ENCODE peak calls at places on chromosomes 6 and 20, in eight cellular contexts. S is activated CD4-positive, alpha-beta T cell treated with anti-CD3 and anti-CD28 coated beads for 4 hours; W is stimulated activated CD4-positive, alpha-beta T cell treated with anti-CD3 and anti-CD28 coated beads, TNF-alpha, amount 100 ng/mL, for 4 hours; G is NCI-H1417 treated with DMSO at 0.1 percent for 48 hours; U is epithelial cell of proximal tubule; V is iPS-NIHi11; R is nucleus accumbens; O is GM12865. B is an unnamed sample.

GRCh38 chr6:61809004-61809595 is 476.9 kb downstream of the KHDRBS2 start:
- DNase-seq in V (peak; percentile 51), R (no peak), U (peak; percentile 0), G (peak; percentile 14), S (no peak), W (no peak), O (peak; percentile 22), B (no peak)

GRCh38 chr6:6333498-6333897 is 13.0 kb upstream of the F13A1 start:
- DNase-seq in V (no peak), G (no peak), S (no peak), R (no peak), O (peak; percentile 17), W (no peak), U (no peak), B (no peak)

GRCh38 chr6:24897186-24897585 is 38.6 kb downstream of the RIPOR2 start:
- DNase-seq in O (no peak), G (no peak), W (no peak), V (no peak), S (no peak), U (no peak), R (no peak), B (no peak)

GRCh38 chr20:63097336-63097831 is 90.6 kb upstream of the BHLHE23 start:
- DNase-seq in U (no peak), S (no peak), R (no peak), W (no peak), O (no peak), V (peak; percentile 6), G (no peak), B (no peak)

GRCh38 chr6:8279094-8279805 is 156.1 kb downstream of the SLC35B3 start:
- DNase-seq in U (no peak), V (no peak), R (no peak), W (no peak), S (no peak), G (no peak), O (no peak), B (no peak)

GRCh38 chr20:15859061-15859460 is 714.2 kb downstream of the KIF16B start:
- DNase-seq in O (no peak), U (no peak), S (no peak), G (no peak), V (no peak), R (no peak), W (no peak), B (no peak)

GRCh38 chr20:46715292-46715756 is 5.9 kb downstream of the SLC2A10 start:
- DNase-seq in S (no peak), O (no peak), W (no peak), U (peak; percentile 32), R (no peak), G (no peak), V (peak; percentile 68), B (no peak)

GRCh38 chr6:79997728-79998127 is 6.7 kb upstream of the TTK start:
- DNase-seq in S (no peak), W (no peak), V (no peak), R (no peak), O (no peak), U (no peak), G (no peak), B (no peak)

GRCh38 chr6:9225441-9225871 is 790.1 kb upstream of the SLC35B3 start:
- DNase-seq in U (no peak), G (no peak), R (no peak), O (no peak), S (no peak), V (no peak), W (no peak), B (no peak)

GRCh38 chr6:134415681-134416080 is 97.8 kb upstream of the SGK1 start:
- DNase-seq in V (no peak), O (no peak), G (no peak), R (no peak), W (no peak), U (no peak), S (no peak), B (no peak)

GRCh38 chr20:47063407-47063806 is 168.8 kb downstream of the EYA2 start:
- DNase-seq in S (no peak), V (no peak), U (no peak), G (no peak), R (no peak), W (no peak), O (no peak), B (no peak)

GRCh38 chr6:111361648-111362047 is 121.4 kb downstream of the REV3L start:
- DNase-seq in R (no peak), V (peak; percentile 53), O (no peak), S (peak; percentile 3), G (no peak), W (no peak), U (no peak), B (no peak)

GRCh38 chr20:58695084-58695722 is 2.6 kb downstream of the NPEPL1 start:
- DNase-seq in U (no peak), R (no peak), V (no peak), G (no peak), W (no peak), S (no peak), O (no peak), B (no peak)

B was measured in HS-27A.